ENCODE peak calls at places on chromosomes 6 and 20, in eight cellular contexts. One of them, this sample, is unnamed.
A peak's percentile ranks its signal among the peaks of the same experiment; 100 is the strongest.

GRCh38 chr6:45791181-45791580 is 224.5 kb downstream of the CLIC5 start:
- DNase-seq in cardiac muscle cell: peak; percentile 7
- DNase-seq in brain microvascular endothelial cell: peak; percentile 1
- DNase-seq in PC-3: no peak
- DNase-seq in hepatocyte: no peak
- DNase-seq in mucosa of descending colon: no peak
- DNase-seq in lower lobe of right lung: no peak
- DNase-seq in endothelial cell of umbilical vein: no peak
- DNase-seq in this sample: peak; percentile 59

GRCh38 chr20:14055127-14055742 is 59.9 kb downstream of the MACROD2 start:
- DNase-seq in lower lobe of right lung: no peak
- DNase-seq in cardiac muscle cell: peak; percentile 78
- DNase-seq in brain microvascular endothelial cell: peak; percentile 49
- DNase-seq in PC-3: peak; percentile 83
- DNase-seq in hepatocyte: peak; percentile 82
- DNase-seq in endothelial cell of umbilical vein: peak; percentile 68
- DNase-seq in mucosa of descending colon: peak; percentile 51
- DNase-seq in this sample: peak; percentile 74

GRCh38 chr6:111237757-111238260 is 150.5 kb downstream of the SLC16A10 start:
- DNase-seq in endothelial cell of umbilical vein: no peak
- DNase-seq in lower lobe of right lung: no peak
- DNase-seq in PC-3: no peak
- DNase-seq in mucosa of descending colon: no peak
- DNase-seq in hepatocyte: no peak
- DNase-seq in cardiac muscle cell: no peak
- DNase-seq in brain microvascular endothelial cell: no peak
- DNase-seq in this sample: no peak

GRCh38 chr20:63882257-63883208 is 12.4 kb upstream of the DNAJC5 start:
- DNase-seq in lower lobe of right lung: no peak
- DNase-seq in mucosa of descending colon: no peak
- DNase-seq in brain microvascular endothelial cell: no peak
- DNase-seq in cardiac muscle cell: no peak
- DNase-seq in endothelial cell of umbilical vein: no peak
- DNase-seq in PC-3: no peak
- DNase-seq in hepatocyte: no peak
- DNase-seq in this sample: no peak

GRCh38 chr20:60845146-60845545 is 406.9 kb upstream of the CDH4 start:
- DNase-seq in lower lobe of right lung: no peak
- DNase-seq in PC-3: no peak
- DNase-seq in mucosa of descending colon: no peak
- DNase-seq in cardiac muscle cell: no peak
- DNase-seq in endothelial cell of umbilical vein: no peak
- DNase-seq in brain microvascular endothelial cell: no peak
- DNase-seq in hepatocyte: no peak
- DNase-seq in this sample: no peak

GRCh38 chr20:23143098-23143497 is 57.0 kb upstream of the CD93 start:
- DNase-seq in hepatocyte: peak; percentile 73
- DNase-seq in endothelial cell of umbilical vein: peak; percentile 94
- DNase-seq in PC-3: peak; percentile 88
- DNase-seq in brain microvascular endothelial cell: peak; percentile 82
- DNase-seq in cardiac muscle cell: peak; percentile 76
- DNase-seq in lower lobe of right lung: peak; percentile 65
- DNase-seq in mucosa of descending colon: peak; percentile 43
- DNase-seq in this sample: peak; percentile 81

GRCh38 chr6:30836431-30836866 is 47.9 kb upstream of the DDR1 start:
- DNase-seq in PC-3: no peak
- DNase-seq in brain microvascular endothelial cell: no peak
- DNase-seq in mucosa of descending colon: no peak
- DNase-seq in hepatocyte: peak; percentile 42
- DNase-seq in lower lobe of right lung: no peak
- DNase-seq in endothelial cell of umbilical vein: peak; percentile 15
- DNase-seq in cardiac muscle cell: peak; percentile 92
- DNase-seq in this sample: peak; percentile 66

GRCh38 chr6:121851056-121851455 is 415.6 kb downstream of the GJA1 start:
- DNase-seq in hepatocyte: peak; percentile 56
- DNase-seq in brain microvascular endothelial cell: no peak
- DNase-seq in PC-3: no peak
- DNase-seq in lower lobe of right lung: no peak
- DNase-seq in mucosa of descending colon: no peak
- DNase-seq in cardiac muscle cell: no peak
- DNase-seq in endothelial cell of umbilical vein: no peak
- DNase-seq in this sample: no peak

GRCh38 chr6:119241124-119241491 is 108.5 kb downstream of the MAN1A1 start:
- DNase-seq in brain microvascular endothelial cell: no peak
- DNase-seq in hepatocyte: peak; percentile 70
- DNase-seq in cardiac muscle cell: peak; percentile 52
- DNase-seq in lower lobe of right lung: no peak
- DNase-seq in endothelial cell of umbilical vein: peak; percentile 36
- DNase-seq in PC-3: no peak
- DNase-seq in mucosa of descending colon: peak; percentile 11
- DNase-seq in this sample: peak; percentile 82

GRCh38 chr20:53345536-53346070 is 248.0 kb downstream of the ZNF217 start:
- DNase-seq in PC-3: no peak
- DNase-seq in brain microvascular endothelial cell: no peak
- DNase-seq in hepatocyte: no peak
- DNase-seq in mucosa of descending colon: no peak
- DNase-seq in lower lobe of right lung: no peak
- DNase-seq in endothelial cell of umbilical vein: no peak
- DNase-seq in cardiac muscle cell: no peak
- DNase-seq in this sample: no peak

GRCh38 chr6:16836186-16836981 is 75.1 kb upstream of the ATXN1 start:
- DNase-seq in lower lobe of right lung: no peak
- DNase-seq in endothelial cell of umbilical vein: no peak
- DNase-seq in hepatocyte: no peak
- DNase-seq in brain microvascular endothelial cell: no peak
- DNase-seq in PC-3: no peak
- DNase-seq in mucosa of descending colon: no peak
- DNase-seq in cardiac muscle cell: no peak
- DNase-seq in this sample: peak; percentile 53

GRCh38 chr6:132813173-132813856 is 1.1 kb upstream of the RPS12 start:
- DNase-seq in cardiac muscle cell: peak; percentile 49
- DNase-seq in hepatocyte: peak; percentile 48
- DNase-seq in lower lobe of right lung: peak; percentile 70
- DNase-seq in brain microvascular endothelial cell: peak; percentile 30
- DNase-seq in mucosa of descending colon: peak; percentile 55
- DNase-seq in endothelial cell of umbilical vein: peak; percentile 75
- DNase-seq in PC-3: peak; percentile 34
- DNase-seq in this sample: peak; percentile 68

GRCh38 chr20:30811896-30812671 is 445.4 kb upstream of the DEFB115 start:
- DNase-seq in lower lobe of right lung: peak; percentile 73
- DNase-seq in brain microvascular endothelial cell: no peak
- DNase-seq in cardiac muscle cell: peak; percentile 68
- DNase-seq in hepatocyte: no peak
- DNase-seq in mucosa of descending colon: peak; percentile 14
- DNase-seq in endothelial cell of umbilical vein: no peak
- DNase-seq in PC-3: peak; percentile 16
- DNase-seq in this sample: peak; percentile 53

GRCh38 chr6:149445095-149445466 is 39.7 kb downstream of the ZC3H12D start:
- DNase-seq in endothelial cell of umbilical vein: no peak
- DNase-seq in PC-3: no peak
- DNase-seq in hepatocyte: no peak
- DNase-seq in brain microvascular endothelial cell: no peak
- DNase-seq in lower lobe of right lung: no peak
- DNase-seq in cardiac muscle cell: no peak
- DNase-seq in mucosa of descending colon: no peak
- DNase-seq in this sample: no peak

GRCh38 chr6:6659600-6660327 is 71.2 kb downstream of the LY86 start:
- DNase-seq in PC-3: no peak
- DNase-seq in endothelial cell of umbilical vein: no peak
- DNase-seq in cardiac muscle cell: no peak
- DNase-seq in hepatocyte: no peak
- DNase-seq in lower lobe of right lung: no peak
- DNase-seq in brain microvascular endothelial cell: no peak
- DNase-seq in mucosa of descending colon: peak; percentile 28
- DNase-seq in this sample: no peak

GRCh38 chr6:111361648-111362047 is 121.4 kb downstream of the REV3L start:
- DNase-seq in endothelial cell of umbilical vein: peak; percentile 46
- DNase-seq in hepatocyte: peak; percentile 52
- DNase-seq in lower lobe of right lung: peak; percentile 37
- DNase-seq in brain microvascular endothelial cell: peak; percentile 54
- DNase-seq in cardiac muscle cell: peak; percentile 64
- DNase-seq in mucosa of descending colon: peak; percentile 37
- DNase-seq in PC-3: peak; percentile 48
- DNase-seq in this sample: peak; percentile 51

GRCh38 chr6:22411408-22412105 is 114.7 kb upstream of the PRL start:
- DNase-seq in endothelial cell of umbilical vein: no peak
- DNase-seq in mucosa of descending colon: no peak
- DNase-seq in lower lobe of right lung: no peak
- DNase-seq in hepatocyte: no peak
- DNase-seq in PC-3: no peak
- DNase-seq in brain microvascular endothelial cell: no peak
- DNase-seq in cardiac muscle cell: peak; percentile 9
- DNase-seq in this sample: peak; percentile 81
- H3K36me3 ChIP-seq in endothelial cell of umbilical vein: no peaks in the 10 kb centered on the region
- H3K36me3 ChIP-seq in mucosa of descending colon: no peaks in the 10 kb centered on the region
- H3K36me3 ChIP-seq in lower lobe of right lung: no peaks in the 10 kb centered on the region
- H3K36me3 ChIP-seq in hepatocyte: no peaks in the 10 kb centered on the region
- H3K36me3 ChIP-seq in PC-3: no peaks in the 10 kb centered on the region
- H3K36me3 ChIP-seq in brain microvascular endothelial cell: no peaks in the 10 kb centered on the region
- H3K36me3 ChIP-seq in cardiac muscle cell: no peaks in the 10 kb centered on the region
- H3K36me3 ChIP-seq in this sample: no peaks in the 10 kb centered on the region

DNA sequence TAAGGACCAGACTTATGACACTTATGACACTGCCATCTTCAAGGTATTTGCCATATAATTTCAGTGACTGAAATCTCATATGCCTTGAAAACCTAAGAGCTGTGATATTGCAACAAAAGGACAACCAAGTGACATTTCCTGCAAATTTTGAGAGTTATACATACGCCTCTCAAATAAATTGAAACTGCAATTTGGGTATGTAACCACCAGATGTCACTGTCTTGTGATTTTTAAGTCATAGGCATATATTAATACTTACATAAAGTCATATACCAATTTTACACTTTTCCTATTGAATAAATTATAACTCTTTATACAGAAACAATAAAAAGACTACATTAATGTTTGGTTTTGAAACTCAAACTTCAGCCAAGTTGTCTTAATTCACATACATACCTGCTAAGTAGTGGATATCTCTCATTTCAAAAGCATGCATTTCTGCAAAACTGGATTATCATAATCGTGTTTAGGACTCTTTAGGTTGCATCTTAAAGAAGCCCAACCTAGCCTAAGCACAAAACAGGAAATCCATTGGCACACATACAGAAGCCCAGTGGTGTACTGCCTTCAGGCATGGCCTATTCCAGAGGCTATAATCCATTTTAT is 180.2 kb downstream of the PACRG start:
- DNase-seq in mucosa of descending colon: no peak
- DNase-seq in endothelial cell of umbilical vein: peak; percentile 22
- DNase-seq in PC-3: peak; percentile 65
- DNase-seq in brain microvascular endothelial cell: peak; percentile 32
- DNase-seq in hepatocyte: no peak
- DNase-seq in cardiac muscle cell: peak; percentile 63
- DNase-seq in lower lobe of right lung: no peak
- DNase-seq in this sample: peak; percentile 86
- TF ChIP-seq CTCF in mucosa of descending colon: no peak
- TF ChIP-seq CTCF in endothelial cell of umbilical vein: no peak
- TF ChIP-seq CTCF in PC-3: peak; percentile 61
- TF ChIP-seq CTCF in brain microvascular endothelial cell: peak; percentile 16
- TF ChIP-seq CTCF in hepatocyte: peak; percentile 53
- TF ChIP-seq CTCF in cardiac muscle cell: peak; percentile 49
- TF ChIP-seq CTCF in lower lobe of right lung: peak; percentile 38
- TF ChIP-seq CTCF in this sample: no peak

GRCh38 chr20:57666834-57667157 is 43.0 kb downstream of the PMEPA1 start:
- DNase-seq in cardiac muscle cell: no peak
- DNase-seq in hepatocyte: no peak
- DNase-seq in endothelial cell of umbilical vein: no peak
- DNase-seq in mucosa of descending colon: no peak
- DNase-seq in lower lobe of right lung: no peak
- DNase-seq in PC-3: no peak
- DNase-seq in brain microvascular endothelial cell: no peak
- DNase-seq in this sample: no peak

GRCh38 chr20:57667385-57667784 is 42.4 kb downstream of the PMEPA1 start:
- DNase-seq in mucosa of descending colon: no peak
- DNase-seq in PC-3: no peak
- DNase-seq in lower lobe of right lung: no peak
- DNase-seq in hepatocyte: no peak
- DNase-seq in cardiac muscle cell: no peak
- DNase-seq in brain microvascular endothelial cell: no peak
- DNase-seq in endothelial cell of umbilical vein: no peak
- DNase-seq in this sample: no peak

GRCh38 chr20:57664924-57665588 is 44.8 kb downstream of the PMEPA1 start:
- DNase-seq in cardiac muscle cell: no peak
- DNase-seq in mucosa of descending colon: no peak
- DNase-seq in PC-3: no peak
- DNase-seq in brain microvascular endothelial cell: no peak
- DNase-seq in hepatocyte: no peak
- DNase-seq in endothelial cell of umbilical vein: no peak
- DNase-seq in lower lobe of right lung: peak; percentile 20
- DNase-seq in this sample: no peak

GRCh38 chr20:57665589-57665971 is 44.2 kb downstream of the PMEPA1 start:
- DNase-seq in mucosa of descending colon: no peak
- DNase-seq in lower lobe of right lung: peak; percentile 19
- DNase-seq in brain microvascular endothelial cell: no peak
- DNase-seq in PC-3: no peak
- DNase-seq in endothelial cell of umbilical vein: no peak
- DNase-seq in cardiac muscle cell: no peak
- DNase-seq in hepatocyte: no peak
- DNase-seq in this sample: no peak

GRCh38 chr20:57666106-57666833 is 43.5 kb downstream of the PMEPA1 start:
- DNase-seq in endothelial cell of umbilical vein: no peak
- DNase-seq in lower lobe of right lung: peak; percentile 36
- DNase-seq in brain microvascular endothelial cell: no peak
- DNase-seq in mucosa of descending colon: no peak
- DNase-seq in PC-3: no peak
- DNase-seq in cardiac muscle cell: no peak
- DNase-seq in hepatocyte: no peak
- DNase-seq in this sample: no peak
- H3K36me3 ChIP-seq in endothelial cell of umbilical vein: no peaks in the 10 kb centered on the region
- H3K36me3 ChIP-seq in lower lobe of right lung: no peaks in the 10 kb centered on the region
- H3K36me3 ChIP-seq in brain microvascular endothelial cell: no peaks in the 10 kb centered on the region
- H3K36me3 ChIP-seq in mucosa of descending colon: no peaks in the 10 kb centered on the region
- H3K36me3 ChIP-seq in PC-3: peaks cover 5% of the 10 kb centered on the region
- H3K36me3 ChIP-seq in cardiac muscle cell: no peaks in the 10 kb centered on the region
- H3K36me3 ChIP-seq in hepatocyte: no peaks in the 10 kb centered on the region
- H3K36me3 ChIP-seq in this sample: no peaks in the 10 kb centered on the region

GRCh38 chr20:10550204-10551118 is 115.4 kb downstream of the SLX4IP start:
- DNase-seq in hepatocyte: no peak
- DNase-seq in PC-3: no peak
- DNase-seq in lower lobe of right lung: no peak
- DNase-seq in brain microvascular endothelial cell: no peak
- DNase-seq in cardiac muscle cell: no peak
- DNase-seq in mucosa of descending colon: no peak
- DNase-seq in endothelial cell of umbilical vein: no peak
- DNase-seq in this sample: no peak

GRCh38 chr20:10541668-10542411 is 106.7 kb downstream of the SLX4IP start:
- DNase-seq in mucosa of descending colon: no peak
- DNase-seq in brain microvascular endothelial cell: no peak
- DNase-seq in PC-3: peak; percentile 41
- DNase-seq in cardiac muscle cell: no peak
- DNase-seq in endothelial cell of umbilical vein: peak; percentile 44
- DNase-seq in hepatocyte: no peak
- DNase-seq in lower lobe of right lung: no peak
- DNase-seq in this sample: no peak

GRCh38 chr20:10549511-10549910 is 114.4 kb downstream of the SLX4IP start:
- DNase-seq in endothelial cell of umbilical vein: no peak
- DNase-seq in lower lobe of right lung: no peak
- DNase-seq in hepatocyte: no peak
- DNase-seq in PC-3: no peak
- DNase-seq in cardiac muscle cell: no peak
- DNase-seq in mucosa of descending colon: no peak
- DNase-seq in brain microvascular endothelial cell: no peak
- DNase-seq in this sample: no peak

GRCh38 chr20:10551732-10552724 is 116.9 kb downstream of the SLX4IP start:
- DNase-seq in cardiac muscle cell: peak; percentile 15
- DNase-seq in endothelial cell of umbilical vein: no peak
- DNase-seq in lower lobe of right lung: no peak
- DNase-seq in hepatocyte: no peak
- DNase-seq in brain microvascular endothelial cell: no peak
- DNase-seq in mucosa of descending colon: no peak
- DNase-seq in PC-3: no peak
- DNase-seq in this sample: no peak

GRCh38 chr20:10547276-10548114 is 112.4 kb downstream of the SLX4IP start:
- DNase-seq in brain microvascular endothelial cell: no peak
- DNase-seq in endothelial cell of umbilical vein: peak; percentile 50
- DNase-seq in lower lobe of right lung: no peak
- DNase-seq in hepatocyte: no peak
- DNase-seq in mucosa of descending colon: no peak
- DNase-seq in cardiac muscle cell: no peak
- DNase-seq in PC-3: peak; percentile 19
- DNase-seq in this sample: no peak
- TF ChIP-seq CTCF in brain microvascular endothelial cell: no peak
- TF ChIP-seq CTCF in endothelial cell of umbilical vein: no peak
- TF ChIP-seq CTCF in lower lobe of right lung: no peak
- TF ChIP-seq CTCF in hepatocyte: no peak
- TF ChIP-seq CTCF in mucosa of descending colon: no peak
- TF ChIP-seq CTCF in cardiac muscle cell: no peak
- TF ChIP-seq CTCF in PC-3: peak; percentile 11
- TF ChIP-seq CTCF in this sample: no peak

This sample was measured in fibroblast of lung.